ENCODE peak calls at places on chromosomes 1 and 21, in eight cellular contexts. P is body of pancreas, L is IMR-90, B is pancreas, V is GM13976, S is thoracic aorta, Y is AG10803, W is HCT116. C is an unnamed sample.

GRCh38 chr1:220905650-220906560 is 26.7 kb downstream of the HLX start:
- DNase-seq in P (no peak), L (no peak), B (no peak), V (no peak), S (no peak), Y (no peak), W (no peak), C (no peak)

GRCh38 chr1:9437931-9438330 is 101.3 kb upstream of the SLC25A33 start:
- DNase-seq in P (peak; percentile 85), L (peak; percentile 53), B (peak; percentile 65), V (no peak), S (peak; percentile 65), Y (peak; percentile 70), W (no peak), C (peak; percentile 51)

GRCh38 chr21:28669978-28670377 is 322.7 kb downstream of the LTN1 start:
- DNase-seq in P (no peak), L (no peak), B (no peak), V (no peak), S (no peak), Y (no peak), W (no peak), C (no peak)

GRCh38 chr1:204289280-204289679 is 70.4 kb downstream of the PLEKHA6 start:
- DNase-seq in P (no peak), L (no peak), B (no peak), V (no peak), S (no peak), Y (no peak), W (no peak), C (no peak)

GRCh38 chr1:244113532-244114320 is 62.6 kb downstream of the ZBTB18 start:
- DNase-seq in P (no peak), L (peak; percentile 15), B (no peak), V (no peak), S (no peak), Y (peak; percentile 88), W (no peak), C (no peak)

GRCh38 chr1:41918450-41919043 is at the start of gene HIVEP3:
- DNase-seq in P (peak; percentile 32), L (no peak), B (no peak), V (no peak), S (no peak), Y (peak; percentile 25), W (no peak), C (no peak)

GRCh38 chr1:6059866-6060265 is 14.2 kb downstream of the KCNAB2 start:
- DNase-seq in P (no peak), L (no peak), B (no peak), V (no peak), S (no peak), Y (no peak), W (no peak), C (no peak)

GRCh38 chr1:176774224-176774623 is 311.2 kb downstream of the PAPPA2 start:
- DNase-seq in P (no peak), L (no peak), B (no peak), V (no peak), S (no peak), Y (no peak), W (no peak), C (no peak)

GRCh38 chr21:16644690-16645089 is 868.2 kb upstream of the CXADR start:
- DNase-seq in P (no peak), L (peak; percentile 20), B (no peak), V (no peak), S (no peak), Y (peak; percentile 50), W (no peak), C (no peak)

GRCh38 chr1:1306070-1306660 is 1.6 kb downstream of the ACAP3 start:
- DNase-seq in P (no peak), L (peak; percentile 27), B (no peak), V (no peak), S (no peak), Y (no peak), W (no peak), C (no peak)
- TF ChIP-seq CTCF in P (no peak), L (peak; percentile 29), B (no peak), V (no peak), S (no peak), Y (peak; percentile 44), W (peak; percentile 34), C (no peak)

GRCh38 chr1:174413632-174414031 is 34.1 kb upstream of the GPR52 start:
- DNase-seq in P (no peak), L (no peak), B (no peak), V (no peak), S (no peak), Y (peak; percentile 4), W (no peak), C (no peak)
- TF ChIP-seq CTCF in P (no peak), L (peak; percentile 24), B (no peak), V (no peak), S (no peak), Y (peak; percentile 33), W (peak; percentile 33), C (no peak)

GRCh38 chr21:17699524-17700189 is 87.0 kb upstream of the BTG3 start:
- DNase-seq in P (no peak), L (no peak), B (no peak), V (no peak), S (no peak), Y (no peak), W (no peak), C (no peak)
- TF ChIP-seq CTCF in P (no peak), L (no peak), B (no peak), V (no peak), S (no peak), Y (no peak), W (no peak), C (no peak)

DNA sequence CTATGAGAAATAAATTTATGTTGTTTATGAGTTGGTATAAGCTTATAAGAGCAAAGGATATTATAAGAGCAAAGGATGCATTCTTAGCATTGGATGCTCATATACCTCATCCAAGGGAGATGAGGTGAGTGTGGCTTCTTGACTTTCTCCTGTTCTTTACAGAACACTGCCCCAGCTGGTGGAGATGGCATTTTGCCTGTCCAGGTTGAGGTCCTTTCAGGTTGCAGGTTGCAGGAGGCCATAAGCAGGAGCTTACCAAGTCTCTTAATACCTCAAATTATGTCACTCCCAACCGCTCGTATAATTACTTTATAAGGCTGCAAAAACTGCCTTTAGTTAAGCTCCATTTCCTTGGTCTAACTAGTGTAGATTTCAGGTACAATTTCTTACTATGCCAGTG is 66.7 kb downstream of the RPE65 start:
- DNase-seq in P (no peak), L (no peak), B (no peak), V (no peak), S (no peak), Y (no peak), W (peak; percentile 59), C (no peak)
- TF ChIP-seq CTCF in P (no peak), L (no peak), B (no peak), V (no peak), S (no peak), Y (no peak), W (peak; percentile 54), C (no peak)

DNA sequence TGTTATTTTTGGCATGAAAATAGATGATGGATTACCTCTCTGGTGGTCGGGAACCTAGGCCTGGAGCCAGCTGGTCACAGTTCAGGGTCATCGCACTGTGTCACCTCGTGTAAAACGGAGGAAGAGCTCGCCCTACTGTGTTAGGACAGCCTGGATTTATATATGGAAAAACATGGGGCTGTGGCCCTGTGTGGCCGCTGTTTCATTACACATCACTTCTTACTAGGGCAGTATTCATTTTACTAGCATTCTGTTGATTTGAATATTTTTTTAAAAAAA is 104.5 kb upstream of the COL6A1 start:
- DNase-seq in P (no peak), L (no peak), B (no peak), V (no peak), S (no peak), Y (no peak), W (no peak), C (no peak)
- TF ChIP-seq CTCF in P (no peak), L (no peak), B (no peak), V (no peak), S (no peak), Y (no peak), W (no peak), C (no peak)

C was measured in mucosa of descending colon.